ENCODE peak calls at places on chromosomes 1 and 21, in nine cellular contexts. X, V, Z, W, P, D, K, T and L are unnamed samples.
A peak's percentile ranks its signal among the peaks of the same experiment; 100 is the strongest.

GRCh38 chr1:41738475-41738874 is 180.2 kb downstream of the HIVEP3 start:
- DNase-seq in D (peak; percentile 54), T (peak; percentile 58), W (no peak), X (no peak), K (no peak), Z (no peak), P (peak; percentile 69), V (no peak), L (no peak)

GRCh38 chr1:77533660-77534295 is 148.7 kb downstream of the ZZZ3 start:
- DNase-seq in T (peak; percentile 43), K (peak; percentile 71), Z (peak; percentile 64), X (peak; percentile 62), W (no peak), V (peak; percentile 66), P (peak; percentile 65), D (peak; percentile 75), L (peak; percentile 82)

GRCh38 chr1:154772611-154773515 is 97.2 kb downstream of the KCNN3 start:
- DNase-seq in D (no peak), P (no peak), X (peak; percentile 17), T (no peak), W (no peak), K (no peak), V (peak; percentile 69), Z (peak; percentile 76), L (peak; percentile 86)

GRCh38 chr1:41672641-41673313 is 188.3 kb upstream of the EDN2 start:
- DNase-seq in D (peak; percentile 95), P (peak; percentile 61), W (no peak), V (no peak), Z (no peak), X (no peak), T (peak; percentile 52), K (no peak), L (no peak)

GRCh38 chr1:28180310-28181305 is 4.1 kb upstream of the PTAFR start:
- DNase-seq in W (no peak), K (no peak), T (no peak), D (no peak), V (no peak), P (no peak), Z (no peak), X (no peak), L (peak; percentile 22)

GRCh38 chr1:119133987-119134386 is 6.5 kb downstream of the WARS2 start:
- DNase-seq in T (peak; percentile 49), D (peak; percentile 63), Z (no peak), P (peak; percentile 67), V (no peak), K (no peak), X (no peak), W (no peak), L (no peak)

GRCh38 chr1:183180634-183181056 is 5.4 kb upstream of the LAMC2 start:
- DNase-seq in K (peak; percentile 71), P (peak; percentile 84), T (peak; percentile 84), D (peak; percentile 83), V (no peak), Z (no peak), X (no peak), W (peak; percentile 57), L (peak; percentile 30)

GRCh38 chr1:115139381-115139780 is 50.1 kb upstream of the TSPAN2 start:
- DNase-seq in D (no peak), Z (no peak), P (no peak), X (no peak), V (no peak), W (no peak), K (no peak), T (no peak), L (no peak)

GRCh38 chr21:45248893-45249381 is 38.8 kb downstream of the POFUT2 start:
- DNase-seq in D (peak; percentile 15), X (no peak), K (no peak), W (no peak), P (peak; percentile 36), T (peak; percentile 22), Z (peak; percentile 48), V (peak; percentile 62), L (peak; percentile 42)

GRCh38 chr21:34995979-34996303 is 53.2 kb downstream of the RUNX1 start:
- DNase-seq in V (no peak), T (no peak), P (no peak), K (no peak), Z (no peak), D (peak; percentile 36), W (no peak), X (no peak), L (no peak)

GRCh38 chr1:41919131-41919530 is 409 bp upstream of the HIVEP3 start:
- DNase-seq in Z (no peak), K (no peak), V (no peak), W (no peak), P (no peak), D (no peak), T (no peak), X (no peak), L (no peak)

GRCh38 chr1:230711245-230711644 is 2.7 kb downstream of the AGT start:
- DNase-seq in D (peak; percentile 5), K (no peak), T (peak; percentile 9), V (no peak), W (no peak), Z (no peak), P (peak; percentile 33), X (no peak), L (no peak)

GRCh38 chr1:21220815-21221214 is 44.1 kb upstream of the EIF4G3 start:
- DNase-seq in K (no peak), X (no peak), V (no peak), W (no peak), T (no peak), Z (no peak), D (peak; percentile 30), P (no peak), L (no peak)

GRCh38 chr1:176934370-176934769 is 230.1 kb downstream of the ASTN1 start:
- DNase-seq in D (no peak), T (no peak), K (no peak), W (no peak), Z (no peak), P (no peak), X (no peak), V (no peak), L (no peak)

GRCh38 chr1:195328102-195328501 is 1280.1 kb downstream of the KCNT2 start:
- DNase-seq in V (no peak), P (no peak), W (no peak), D (peak; percentile 5), T (no peak), K (peak; percentile 5), X (no peak), Z (no peak), L (peak; percentile 2)
- H2AFZ ChIP-seq in V (peak overlapping the region; percentile 97), P (no peak overlapping the region), W (no peak overlapping the region), D (no peak overlapping the region), T (no peak overlapping the region), K (no peak overlapping the region), X (no peak overlapping the region), Z (no peak overlapping the region), L (peak overlapping the region; percentile 11)

DNA sequence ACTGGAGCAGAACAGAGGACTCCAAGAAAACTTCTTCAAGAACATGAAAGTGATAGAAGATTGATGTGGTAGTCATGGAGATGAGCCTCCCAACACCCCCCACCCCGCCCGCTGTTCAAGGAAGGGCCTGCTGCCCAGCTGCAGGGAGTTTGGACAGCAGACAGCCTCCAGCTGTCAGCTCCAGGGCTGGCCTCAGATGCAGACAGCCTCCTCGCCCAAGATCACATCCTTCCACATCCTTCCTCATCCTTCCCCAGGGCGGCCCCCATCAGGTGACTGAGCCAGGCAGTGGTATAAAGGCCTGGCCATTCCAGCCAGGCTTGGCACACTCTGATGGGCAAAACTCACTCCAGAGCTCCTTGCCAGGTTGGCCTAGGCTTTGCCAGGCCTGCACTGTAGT is 24.6 kb downstream of the HMGN2 start:
- DNase-seq in T (no peak), P (no peak), W (no peak), D (peak; percentile 33), Z (no peak), X (no peak), V (no peak), K (no peak), L (no peak)
- H2AFZ ChIP-seq in T (no peak overlapping the region), P (no peak overlapping the region), W (no peak overlapping the region), D (peak overlapping the region; percentile 39), Z (no peak overlapping the region), X (no peak overlapping the region), V (no peak overlapping the region), K (no peak overlapping the region), L (no peak overlapping the region)

GRCh38 chr21:36507397-36508018 is 27.6 kb upstream of the CLDN14 start:
- DNase-seq in P (no peak), V (no peak), D (peak; percentile 38), T (no peak), W (no peak), Z (no peak), K (no peak), X (peak; percentile 13), L (no peak)
- H2AFZ ChIP-seq in P (no peak overlapping the region), V (no peak overlapping the region), D (no peak overlapping the region), T (no peak overlapping the region), W (peak overlapping the region; percentile 13), Z (no peak overlapping the region), K (no peak overlapping the region), X (peak overlapping the region; percentile 81), L (no peak overlapping the region)

GRCh38 chr1:113156368-113156767 is 83.4 kb downstream of the LRIG2 start:
- DNase-seq in D (no peak), Z (no peak), W (no peak), X (no peak), V (no peak), K (no peak), P (no peak), T (no peak), L (no peak)

GRCh38 chr1:113147826-113148225 is 74.8 kb downstream of the LRIG2 start:
- DNase-seq in X (no peak), Z (no peak), D (no peak), T (no peak), W (no peak), K (no peak), P (no peak), V (no peak), L (no peak)

DNA sequence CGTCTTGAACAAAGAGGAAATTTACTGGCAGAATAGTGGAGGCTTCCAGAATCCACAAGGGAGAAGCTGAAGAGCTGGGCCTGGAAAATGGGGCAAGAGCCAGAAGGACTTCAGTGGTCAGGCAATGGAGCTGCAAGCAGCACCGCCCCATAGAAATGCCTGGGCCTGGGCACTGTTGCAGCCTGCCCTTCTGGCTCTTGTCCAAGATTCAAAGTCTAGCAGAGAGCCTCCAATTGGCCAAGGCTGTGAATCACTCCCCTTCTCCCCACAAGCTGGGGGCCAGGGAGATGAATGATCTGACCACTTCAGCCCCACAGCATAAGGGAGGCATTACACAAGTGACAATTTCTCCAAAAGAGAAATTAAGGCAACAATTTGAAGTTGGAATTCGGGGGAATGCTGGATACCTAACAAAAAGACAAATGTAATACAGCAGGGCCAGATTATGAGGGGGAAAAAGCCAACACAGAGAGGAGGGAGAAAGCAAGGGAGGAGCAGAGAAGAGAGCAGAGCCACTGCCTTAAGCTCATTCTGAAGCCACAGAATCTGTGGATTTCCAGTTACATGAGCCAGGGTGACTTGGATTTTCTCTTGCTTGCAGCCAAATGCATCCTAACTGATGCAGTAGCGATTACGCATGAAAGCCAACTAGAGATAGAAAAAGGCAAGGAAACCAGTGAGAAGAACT is 80.3 kb downstream of the LRIG2 start:
- DNase-seq in W (no peak), T (no peak), Z (no peak), P (peak; percentile 13), D (no peak), X (no peak), V (peak; percentile 39), K (peak; percentile 60), L (no peak)
- H2AFZ ChIP-seq in W (no peak overlapping the region), T (no peak overlapping the region), Z (no peak overlapping the region), P (no peak overlapping the region), D (no peak overlapping the region), X (no peak overlapping the region), V (peak overlapping the region; percentile 79), K (no peak overlapping the region), L (peak overlapping the region; percentile 87)